ENCODE peak calls at places on chromosomes 12 and 14, in seven cellular contexts. One of them, this sample, is unnamed.

GRCh38 chr14:101813171-101813759 is 51.8 kb downstream of the PPP2R5C start:
- DNase-seq in upper lobe of right lung: no peak
- DNase-seq in choroid plexus epithelial cell: no peak
- DNase-seq in suprapubic skin: no peak
- DNase-seq in astrocyte of the spinal cord: no peak
- DNase-seq in CD8-positive, alpha-beta T cell: no peak
- DNase-seq in AG04449: no peak
- DNase-seq in this sample: no peak

GRCh38 chr12:103929909-103930786 is at the start of gene HSP90B1:
- DNase-seq in CD8-positive, alpha-beta T cell: peak
- DNase-seq in suprapubic skin: peak
- DNase-seq in choroid plexus epithelial cell: peak
- DNase-seq in astrocyte of the spinal cord: peak
- DNase-seq in upper lobe of right lung: peak
- DNase-seq in AG04449: peak
- DNase-seq in this sample: peak

GRCh38 chr12:85076688-85077430 is 40.7 kb downstream of the LRRIQ1 start:
- DNase-seq in choroid plexus epithelial cell: peak
- DNase-seq in astrocyte of the spinal cord: peak
- DNase-seq in suprapubic skin: no peak
- DNase-seq in upper lobe of right lung: no peak
- DNase-seq in AG04449: peak
- DNase-seq in CD8-positive, alpha-beta T cell: no peak
- DNase-seq in this sample: peak

GRCh38 chr14:67722293-67722692 is 20.6 kb downstream of the RDH12 start:
- DNase-seq in AG04449: no peak
- DNase-seq in choroid plexus epithelial cell: peak
- DNase-seq in astrocyte of the spinal cord: peak
- DNase-seq in upper lobe of right lung: no peak
- DNase-seq in suprapubic skin: no peak
- DNase-seq in CD8-positive, alpha-beta T cell: no peak
- DNase-seq in this sample: no peak

GRCh38 chr12:29763301-29763683 is 20.4 kb downstream of the TMTC1 start:
- DNase-seq in upper lobe of right lung: no peak
- DNase-seq in CD8-positive, alpha-beta T cell: no peak
- DNase-seq in AG04449: no peak
- DNase-seq in choroid plexus epithelial cell: no peak
- DNase-seq in suprapubic skin: no peak
- DNase-seq in astrocyte of the spinal cord: no peak
- DNase-seq in this sample: no peak

GRCh38 chr12:62834406-62834805 is 100.5 kb downstream of the PPM1H start:
- DNase-seq in choroid plexus epithelial cell: no peak
- DNase-seq in suprapubic skin: no peak
- DNase-seq in CD8-positive, alpha-beta T cell: no peak
- DNase-seq in astrocyte of the spinal cord: no peak
- DNase-seq in upper lobe of right lung: no peak
- DNase-seq in AG04449: no peak
- DNase-seq in this sample: no peak

GRCh38 chr12:5037795-5038357 is 5.8 kb upstream of the KCNA5 start:
- DNase-seq in suprapubic skin: no peak
- DNase-seq in upper lobe of right lung: no peak
- DNase-seq in AG04449: no peak
- DNase-seq in astrocyte of the spinal cord: no peak
- DNase-seq in CD8-positive, alpha-beta T cell: no peak
- DNase-seq in choroid plexus epithelial cell: no peak
- DNase-seq in this sample: no peak

GRCh38 chr12:94175763-94176660 is 27.6 kb downstream of the PLXNC1 start:
- DNase-seq in AG04449: no peak
- DNase-seq in astrocyte of the spinal cord: no peak
- DNase-seq in suprapubic skin: no peak
- DNase-seq in choroid plexus epithelial cell: peak
- DNase-seq in CD8-positive, alpha-beta T cell: no peak
- DNase-seq in upper lobe of right lung: no peak
- DNase-seq in this sample: no peak

GRCh38 chr12:130587966-130588365 is 128.1 kb downstream of the RIMBP2 start:
- DNase-seq in suprapubic skin: no peak
- DNase-seq in AG04449: no peak
- DNase-seq in choroid plexus epithelial cell: no peak
- DNase-seq in CD8-positive, alpha-beta T cell: no peak
- DNase-seq in upper lobe of right lung: no peak
- DNase-seq in astrocyte of the spinal cord: no peak
- DNase-seq in this sample: no peak

GRCh38 chr12:103810108-103810507 is 30.9 kb downstream of the NT5DC3 start:
- DNase-seq in choroid plexus epithelial cell: no peak
- DNase-seq in AG04449: no peak
- DNase-seq in upper lobe of right lung: no peak
- DNase-seq in suprapubic skin: no peak
- DNase-seq in CD8-positive, alpha-beta T cell: no peak
- DNase-seq in astrocyte of the spinal cord: no peak
- DNase-seq in this sample: no peak

GRCh38 chr12:108174641-108175040 is 45.6 kb downstream of the WSCD2 start:
- DNase-seq in choroid plexus epithelial cell: no peak
- DNase-seq in upper lobe of right lung: no peak
- DNase-seq in suprapubic skin: no peak
- DNase-seq in AG04449: no peak
- DNase-seq in CD8-positive, alpha-beta T cell: no peak
- DNase-seq in astrocyte of the spinal cord: no peak
- DNase-seq in this sample: no peak

GRCh38 chr14:73426877-73427276 is 31.5 kb downstream of the NUMB start:
- DNase-seq in CD8-positive, alpha-beta T cell: no peak
- DNase-seq in astrocyte of the spinal cord: peak
- DNase-seq in AG04449: no peak
- DNase-seq in choroid plexus epithelial cell: peak
- DNase-seq in upper lobe of right lung: peak
- DNase-seq in suprapubic skin: no peak
- DNase-seq in this sample: no peak

GRCh38 chr14:49051328-49052060 is 534.7 kb downstream of the RPS29 start:
- DNase-seq in choroid plexus epithelial cell: no peak
- DNase-seq in astrocyte of the spinal cord: no peak
- DNase-seq in AG04449: peak
- DNase-seq in CD8-positive, alpha-beta T cell: no peak
- DNase-seq in suprapubic skin: no peak
- DNase-seq in upper lobe of right lung: no peak
- DNase-seq in this sample: peak

GRCh38 chr12:106288510-106289195 is 13.9 kb upstream of the TCP11L2 start:
- DNase-seq in astrocyte of the spinal cord: peak
- DNase-seq in choroid plexus epithelial cell: peak
- DNase-seq in AG04449: peak
- DNase-seq in suprapubic skin: no peak
- DNase-seq in upper lobe of right lung: no peak
- DNase-seq in CD8-positive, alpha-beta T cell: no peak
- DNase-seq in this sample: peak

GRCh38 chr12:132305560-132305966 is 23.8 kb downstream of the GALNT9 start:
- DNase-seq in suprapubic skin: no peak
- DNase-seq in choroid plexus epithelial cell: no peak
- DNase-seq in AG04449: no peak
- DNase-seq in CD8-positive, alpha-beta T cell: no peak
- DNase-seq in astrocyte of the spinal cord: no peak
- DNase-seq in upper lobe of right lung: no peak
- DNase-seq in this sample: no peak

GRCh38 chr12:120930032-120930431 is 25.9 kb upstream of the SPPL3 start:
- DNase-seq in suprapubic skin: no peak
- DNase-seq in AG04449: no peak
- DNase-seq in CD8-positive, alpha-beta T cell: no peak
- DNase-seq in choroid plexus epithelial cell: no peak
- DNase-seq in astrocyte of the spinal cord: no peak
- DNase-seq in upper lobe of right lung: no peak
- DNase-seq in this sample: no peak

GRCh38 chr12:26309646-26310045 is 114.3 kb downstream of the SSPN start:
- DNase-seq in choroid plexus epithelial cell: no peak
- DNase-seq in upper lobe of right lung: no peak
- DNase-seq in astrocyte of the spinal cord: no peak
- DNase-seq in AG04449: no peak
- DNase-seq in suprapubic skin: no peak
- DNase-seq in CD8-positive, alpha-beta T cell: no peak
- DNase-seq in this sample: no peak

GRCh38 chr12:127052491-127053232 is 1214.3 kb upstream of the TMEM132C start:
- DNase-seq in upper lobe of right lung: no peak
- DNase-seq in astrocyte of the spinal cord: peak
- DNase-seq in AG04449: no peak
- DNase-seq in CD8-positive, alpha-beta T cell: no peak
- DNase-seq in suprapubic skin: no peak
- DNase-seq in choroid plexus epithelial cell: no peak
- DNase-seq in this sample: no peak

GRCh38 chr12:53208435-53208834 is 1.4 kb upstream of the ITGB7 start:
- DNase-seq in upper lobe of right lung: no peak
- DNase-seq in AG04449: no peak
- DNase-seq in choroid plexus epithelial cell: no peak
- DNase-seq in astrocyte of the spinal cord: no peak
- DNase-seq in suprapubic skin: no peak
- DNase-seq in CD8-positive, alpha-beta T cell: no peak
- DNase-seq in this sample: no peak

GRCh38 chr14:53929871-53930685 is 26.5 kb downstream of the BMP4 start:
- DNase-seq in suprapubic skin: no peak
- DNase-seq in choroid plexus epithelial cell: no peak
- DNase-seq in upper lobe of right lung: no peak
- DNase-seq in astrocyte of the spinal cord: no peak
- DNase-seq in AG04449: no peak
- DNase-seq in CD8-positive, alpha-beta T cell: no peak
- DNase-seq in this sample: no peak

GRCh38 chr14:74401504-74402241 is 24.3 kb downstream of the SYNDIG1L start:
- DNase-seq in astrocyte of the spinal cord: no peak
- DNase-seq in suprapubic skin: peak
- DNase-seq in CD8-positive, alpha-beta T cell: peak
- DNase-seq in choroid plexus epithelial cell: no peak
- DNase-seq in upper lobe of right lung: no peak
- DNase-seq in AG04449: no peak
- DNase-seq in this sample: peak

GRCh38 chr12:89166525-89166934 is 185.8 kb downstream of the DUSP6 start:
- DNase-seq in astrocyte of the spinal cord: peak
- DNase-seq in choroid plexus epithelial cell: peak
- DNase-seq in suprapubic skin: no peak
- DNase-seq in AG04449: no peak
- DNase-seq in upper lobe of right lung: no peak
- DNase-seq in CD8-positive, alpha-beta T cell: no peak
- DNase-seq in this sample: no peak

GRCh38 chr14:94066089-94066676 is 14.8 kb downstream of the DDX24 start:
- DNase-seq in choroid plexus epithelial cell: no peak
- DNase-seq in astrocyte of the spinal cord: no peak
- DNase-seq in CD8-positive, alpha-beta T cell: no peak
- DNase-seq in suprapubic skin: no peak
- DNase-seq in upper lobe of right lung: no peak
- DNase-seq in AG04449: no peak
- DNase-seq in this sample: no peak

GRCh38 chr12:1855241-1855640 is 34.9 kb downstream of the LRTM2 start:
- DNase-seq in CD8-positive, alpha-beta T cell: no peak
- DNase-seq in suprapubic skin: no peak
- DNase-seq in choroid plexus epithelial cell: peak
- DNase-seq in upper lobe of right lung: no peak
- DNase-seq in AG04449: no peak
- DNase-seq in astrocyte of the spinal cord: no peak
- DNase-seq in this sample: no peak

GRCh38 chr12:1848741-1849140 is 28.4 kb downstream of the LRTM2 start:
- DNase-seq in astrocyte of the spinal cord: no peak
- DNase-seq in CD8-positive, alpha-beta T cell: no peak
- DNase-seq in upper lobe of right lung: no peak
- DNase-seq in choroid plexus epithelial cell: no peak
- DNase-seq in suprapubic skin: no peak
- DNase-seq in AG04449: no peak
- DNase-seq in this sample: no peak

GRCh38 chr12:1853716-1854115 is 33.4 kb downstream of the LRTM2 start:
- DNase-seq in astrocyte of the spinal cord: no peak
- DNase-seq in CD8-positive, alpha-beta T cell: no peak
- DNase-seq in choroid plexus epithelial cell: no peak
- DNase-seq in AG04449: no peak
- DNase-seq in upper lobe of right lung: no peak
- DNase-seq in suprapubic skin: no peak
- DNase-seq in this sample: no peak

GRCh38 chr12:1851126-1851791 is 30.9 kb downstream of the LRTM2 start:
- DNase-seq in CD8-positive, alpha-beta T cell: no peak
- DNase-seq in AG04449: peak
- DNase-seq in suprapubic skin: no peak
- DNase-seq in upper lobe of right lung: no peak
- DNase-seq in choroid plexus epithelial cell: peak
- DNase-seq in astrocyte of the spinal cord: peak
- DNase-seq in this sample: no peak

GRCh38 chr12:1852076-1852475 is 31.7 kb downstream of the LRTM2 start:
- DNase-seq in choroid plexus epithelial cell: no peak
- DNase-seq in suprapubic skin: no peak
- DNase-seq in upper lobe of right lung: no peak
- DNase-seq in astrocyte of the spinal cord: no peak
- DNase-seq in CD8-positive, alpha-beta T cell: no peak
- DNase-seq in AG04449: no peak
- DNase-seq in this sample: no peak
- H3K4me3 ChIP-seq in choroid plexus epithelial cell: no peak
- H3K4me3 ChIP-seq in suprapubic skin: no peak
- H3K4me3 ChIP-seq in upper lobe of right lung: no peak
- H3K4me3 ChIP-seq in astrocyte of the spinal cord: no peak
- H3K4me3 ChIP-seq in CD8-positive, alpha-beta T cell: no peak
- H3K4me3 ChIP-seq in AG04449: no peak
- H3K4me3 ChIP-seq in this sample: no peak

GRCh38 chr14:21233457-21234076 is 35.7 kb downstream of the HNRNPC start:
- DNase-seq in CD8-positive, alpha-beta T cell: no peak
- DNase-seq in AG04449: no peak
- DNase-seq in astrocyte of the spinal cord: no peak
- DNase-seq in upper lobe of right lung: no peak
- DNase-seq in choroid plexus epithelial cell: peak
- DNase-seq in suprapubic skin: no peak
- DNase-seq in this sample: no peak
- TF ChIP-seq CTCF in CD8-positive, alpha-beta T cell: no peak
- TF ChIP-seq CTCF in AG04449: peak
- TF ChIP-seq CTCF in astrocyte of the spinal cord: peak
- TF ChIP-seq CTCF in upper lobe of right lung: peak
- TF ChIP-seq CTCF in choroid plexus epithelial cell: peak
- TF ChIP-seq CTCF in suprapubic skin: no peak
- TF ChIP-seq CTCF in this sample: peak

DNA sequence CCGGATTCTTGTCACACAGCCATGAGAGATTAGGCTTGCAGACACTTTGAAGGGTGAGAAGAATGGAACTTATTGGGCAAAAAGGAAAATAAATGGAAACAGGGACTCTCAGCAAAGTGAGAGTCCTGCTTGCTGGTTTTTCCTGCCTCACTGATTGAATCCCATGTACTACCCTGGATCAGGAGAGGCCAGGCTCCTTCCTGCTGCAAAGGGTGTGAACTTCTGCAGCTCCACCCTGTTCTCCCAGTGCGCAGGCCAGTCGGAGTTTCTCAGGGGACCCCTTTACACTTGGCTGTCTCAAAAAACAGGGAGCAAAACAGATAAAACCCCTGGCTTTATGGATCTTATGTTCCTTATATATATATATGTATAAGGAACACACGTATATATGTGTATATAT is 77.0 kb upstream of the FUT8 start:
- DNase-seq in AG04449: no peak
- DNase-seq in CD8-positive, alpha-beta T cell: no peak
- DNase-seq in upper lobe of right lung: no peak
- DNase-seq in suprapubic skin: no peak
- DNase-seq in choroid plexus epithelial cell: no peak
- DNase-seq in astrocyte of the spinal cord: no peak
- DNase-seq in this sample: no peak
- H3K4me3 ChIP-seq in AG04449: no peak
- H3K4me3 ChIP-seq in CD8-positive, alpha-beta T cell: no peak
- H3K4me3 ChIP-seq in upper lobe of right lung: no peak
- H3K4me3 ChIP-seq in suprapubic skin: no peak
- H3K4me3 ChIP-seq in choroid plexus epithelial cell: no peak
- H3K4me3 ChIP-seq in astrocyte of the spinal cord: no peak
- H3K4me3 ChIP-seq in this sample: no peak

DNA sequence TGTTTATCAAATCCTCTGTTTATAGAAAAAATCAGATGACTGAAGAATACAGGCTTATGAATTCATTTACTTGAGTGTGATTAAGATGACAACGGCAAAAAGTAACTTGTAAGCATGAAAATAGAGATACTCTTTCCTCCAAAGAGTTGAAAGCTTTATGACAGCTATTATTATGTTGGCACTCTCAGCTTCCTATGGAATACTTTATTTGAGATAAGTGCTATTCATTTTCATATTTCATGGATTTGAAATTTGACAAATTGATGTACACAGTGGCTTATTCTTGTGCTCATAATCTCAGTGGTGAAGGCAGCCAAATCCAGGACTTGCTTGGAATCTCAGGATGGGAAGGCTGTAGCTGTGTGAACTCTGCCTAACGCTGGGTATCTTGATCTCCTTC is 991.6 kb downstream of the GALC start:
- DNase-seq in astrocyte of the spinal cord: no peak
- DNase-seq in upper lobe of right lung: no peak
- DNase-seq in suprapubic skin: no peak
- DNase-seq in choroid plexus epithelial cell: no peak
- DNase-seq in CD8-positive, alpha-beta T cell: no peak
- DNase-seq in AG04449: no peak
- DNase-seq in this sample: no peak
- TF ChIP-seq CTCF in astrocyte of the spinal cord: no peak
- TF ChIP-seq CTCF in upper lobe of right lung: no peak
- TF ChIP-seq CTCF in suprapubic skin: no peak
- TF ChIP-seq CTCF in choroid plexus epithelial cell: no peak
- TF ChIP-seq CTCF in CD8-positive, alpha-beta T cell: no peak
- TF ChIP-seq CTCF in AG04449: no peak
- TF ChIP-seq CTCF in this sample: no peak

This sample was measured in kidney epithelial cell.